ENCODE peak calls at places on chromosomes 5 and 9, in nine cellular contexts. S is ovary; E is activated CD4-positive, alpha-beta T cell treated with anti-CD3 and anti-CD28 coated beads, Interleukin-2, amount 10 ng/mL, durations not matched to agents 7 days and 5 days; O is KG1; Y is iris pigment epithelial cell; L is fibroblast of villous mesenchyme; H is activated T-cell treated with anti-CD3 and anti-CD28 coated beads, Interleukin-2, amount 50 U/mL, for 24 hours; M is HuH-7; K is A549. Z is an unnamed sample.
A peak's percentile ranks its signal among the peaks of the same experiment; 100 is the strongest.

GRCh38 chr9:115680226-115680625 is 473.4 kb upstream of the PAPPA start:
- DNase-seq in S (no peak), E (no peak), O (no peak), Y (no peak), L (peak; percentile 39), H (no peak), M (no peak), K (no peak), Z (no peak)

GRCh38 chr5:5071554-5071953 is 68.6 kb upstream of the ADAMTS16 start:
- DNase-seq in S (no peak), E (no peak), O (no peak), Y (no peak), L (no peak), H (no peak), M (no peak), K (no peak), Z (no peak)

GRCh38 chr5:142316051-142316450 is 8.8 kb downstream of the SPRY4 start:
- DNase-seq in S (no peak), E (peak; percentile 33), O (no peak), Y (peak; percentile 71), L (peak; percentile 67), H (no peak), M (no peak), K (no peak), Z (no peak)

GRCh38 chr9:129595323-129595741 is 25.6 kb downstream of the C9orf50 start:
- DNase-seq in S (no peak), E (no peak), O (no peak), Y (peak; percentile 33), L (no peak), H (no peak), M (no peak), K (no peak), Z (no peak)

GRCh38 chr9:9747787-9748186 is 865.0 kb downstream of the PTPRD start:
- DNase-seq in S (no peak), E (no peak), O (no peak), Y (peak; percentile 20), L (peak; percentile 26), H (no peak), M (no peak), K (no peak), Z (no peak)

GRCh38 chr9:129237195-129237611 is 59.1 kb upstream of the IER5L start:
- DNase-seq in S (peak; percentile 64), E (peak; percentile 36), O (no peak), Y (peak; percentile 68), L (peak; percentile 54), H (peak; percentile 83), M (no peak), K (peak; percentile 41), Z (peak; percentile 88)

GRCh38 chr5:157108961-157109360 is at the start of gene HAVCR2:
- DNase-seq in S (no peak), E (peak; percentile 74), O (no peak), Y (no peak), L (no peak), H (peak; percentile 61), M (no peak), K (no peak), Z (peak; percentile 75)

GRCh38 chr5:14902826-14903560 is 31.4 kb upstream of the ANKH start:
- DNase-seq in S (no peak), E (no peak), O (no peak), Y (no peak), L (no peak), H (no peak), M (no peak), K (no peak), Z (no peak)

GRCh38 chr5:103620851-103621547 is 58.4 kb upstream of the NUDT12 start:
- DNase-seq in S (no peak), E (no peak), O (no peak), Y (peak; percentile 11), L (no peak), H (no peak), M (no peak), K (no peak), Z (no peak)

GRCh38 chr5:133947431-133947841 is 21.0 kb downstream of the C5orf15 start:
- DNase-seq in S (no peak), E (no peak), O (no peak), Y (peak; percentile 64), L (no peak), H (no peak), M (no peak), K (no peak), Z (peak; percentile 30)

GRCh38 chr5:21121213-21121612 is 1133.2 kb upstream of the CDH18 start:
- DNase-seq in S (no peak), E (no peak), O (no peak), Y (peak; percentile 5), L (no peak), H (no peak), M (no peak), K (no peak), Z (no peak)

Z was measured in activated CD8-positive, alpha-beta memory T cell treated with anti-CD3 and anti-CD28 coated beads for 24 hours.